ENCODE peak calls at places on chromosomes 16 and 17, in five cellular contexts. N is naive B cell; X is stimulated activated CD8-positive, alpha-beta memory T cell treated with anti-CD3 and anti-CD28 coated beads, Interleukin-15, amount 100 ng/mL, for 48 hours; I is left ventricle myocardium superior; E is stimulated activated CD4-positive, alpha-beta T cell treated with anti-CD3 and anti-CD28 coated beads, Interleukin-2, amount 100 ng/mL, for 24 hours. W is an unnamed sample.

GRCh38 chr16:47777191-47777590 is 316.1 kb downstream of the PHKB start:
- DNase-seq in N (no peak), X (no peak), I (no peak), E (no peak), W (no peak)

GRCh38 chr17:78154903-78155811 is 9.0 kb downstream of the C17orf99 start:
- DNase-seq in N (peak; percentile 90), X (no peak), I (no peak), E (no peak), W (peak; percentile 67)

GRCh38 chr17:56185905-56186783 is 32.9 kb downstream of the ANKFN1 start:
- DNase-seq in N (no peak), X (no peak), I (no peak), E (no peak), W (no peak)

GRCh38 chr17:29838961-29839360 is 91.1 kb downstream of the SSH2 start:
- DNase-seq in N (no peak), X (no peak), I (no peak), E (no peak), W (no peak)

GRCh38 chr17:66975614-66976378 is 11.3 kb downstream of the CACNG4 start:
- DNase-seq in N (no peak), X (no peak), I (peak; percentile 74), E (no peak), W (no peak)

GRCh38 chr17:57803026-57803425 is 46.8 kb downstream of the MRPS23 start:
- DNase-seq in N (no peak), X (no peak), I (no peak), E (no peak), W (no peak)

GRCh38 chr16:27222499-27223225 is 19.3 kb downstream of the KDM8 start:
- DNase-seq in N (no peak), X (no peak), I (peak; percentile 86), E (no peak), W (no peak)

GRCh38 chr17:46951681-46952080 is 27.4 kb downstream of the RPRML start:
- DNase-seq in N (no peak), X (no peak), I (no peak), E (no peak), W (no peak)

GRCh38 chr16:86929149-86929871 is 351.0 kb downstream of the FOXL1 start:
- DNase-seq in N (no peak), X (no peak), I (peak; percentile 65), E (no peak), W (no peak)

GRCh38 chr17:80028030-80028429 is 7.6 kb downstream of the TBC1D16 start:
- DNase-seq in N (no peak), X (no peak), I (no peak), E (no peak), W (no peak)

GRCh38 chr16:87276091-87276561 is 41.1 kb downstream of the C16orf95 start:
- DNase-seq in N (no peak), X (no peak), I (no peak), E (no peak), W (no peak)

GRCh38 chr17:75088902-75089417 is 1.2 kb downstream of the SLC16A5 start:
- DNase-seq in N (no peak), X (no peak), I (no peak), E (no peak), W (peak; percentile 42)

GRCh38 chr17:76515291-76515949 is 14.2 kb upstream of the RHBDF2 start:
- DNase-seq in N (peak; percentile 85), X (peak; percentile 83), I (peak; percentile 68), E (peak; percentile 80), W (peak; percentile 62)

GRCh38 chr17:72456026-72456569 is 335.3 kb downstream of the SOX9 start:
- DNase-seq in N (no peak), X (no peak), I (no peak), E (no peak), W (no peak)

GRCh38 chr17:42403150-42403549 is 14.9 kb upstream of the STAT3 start:
- DNase-seq in N (no peak), X (no peak), I (no peak), E (peak; percentile 70), W (peak; percentile 27)

GRCh38 chr16:87602005-87602790 is at the start of gene JPH3:
- DNase-seq in N (no peak), X (no peak), I (no peak), E (no peak), W (no peak)

GRCh38 chr16:28264656-28265055 is 27.7 kb upstream of the SBK1 start:
- DNase-seq in N (no peak), X (no peak), I (no peak), E (no peak), W (no peak)

GRCh38 chr16:55641430-55642056 is 14.2 kb upstream of the SLC6A2 start:
- DNase-seq in N (no peak), X (no peak), I (no peak), E (no peak), W (no peak)

GRCh38 chr17:17063546-17064122 is 21.4 kb downstream of the MPRIP start:
- DNase-seq in N (no peak), X (no peak), I (peak; percentile 71), E (no peak), W (peak; percentile 46)

GRCh38 chr17:47654991-47655390 is 5.3 kb downstream of the KPNB1 start:
- DNase-seq in N (no peak), X (no peak), I (no peak), E (no peak), W (no peak)

GRCh38 chr17:18033442-18034099 is 5.4 kb downstream of the ATPAF2 start:
- DNase-seq in N (peak; percentile 75), X (peak; percentile 22), I (no peak), E (peak; percentile 55), W (peak; percentile 76)

GRCh38 chr16:10126686-10127085 is 55.5 kb downstream of the GRIN2A start:
- DNase-seq in N (no peak), X (no peak), I (no peak), E (no peak), W (no peak)

GRCh38 chr16:66491716-66492064 is 58.2 kb downstream of the TK2 start:
- DNase-seq in N (no peak), X (no peak), I (no peak), E (no peak), W (no peak)

GRCh38 chr16:89491238-89491869 is 993 bp upstream of the ANKRD11 start:
- DNase-seq in N (peak; percentile 48), X (no peak), I (no peak), E (no peak), W (peak; percentile 51)

GRCh38 chr17:28575126-28575795 is 1.4 kb downstream of the ALDOC start:
- DNase-seq in N (no peak), X (no peak), I (peak; percentile 89), E (no peak), W (no peak)

GRCh38 chr16:57610611-57611010 is 17.8 kb upstream of the ADGRG1 start:
- DNase-seq in N (no peak), X (no peak), I (no peak), E (no peak), W (no peak)

GRCh38 chr17:50048146-50048720 is 7.7 kb upstream of the ITGA3 start:
- DNase-seq in N (no peak), X (no peak), I (no peak), E (no peak), W (no peak)

GRCh38 chr16:26795184-26795583 is 271.5 kb upstream of the C16orf82 start:
- DNase-seq in N (no peak), X (no peak), I (no peak), E (peak; percentile 26), W (peak; percentile 2)

GRCh38 chr16:84884311-84885023 is 64.7 kb downstream of the CRISPLD2 start:
- DNase-seq in N (no peak), X (no peak), I (peak; percentile 66), E (no peak), W (no peak)

GRCh38 chr17:40329981-40330794 is 21.2 kb downstream of the RARA start:
- DNase-seq in N (peak; percentile 63), X (no peak), I (peak; percentile 92), E (no peak), W (peak; percentile 86)

GRCh38 chr17:58049533-58049932 is 33.7 kb upstream of the DYNLL2 start:
- DNase-seq in N (no peak), X (no peak), I (no peak), E (no peak), W (no peak)

GRCh38 chr17:65531508-65532431 is 29.7 kb downstream of the AXIN2 start:
- DNase-seq in N (no peak), X (no peak), I (peak; percentile 68), E (no peak), W (no peak)

W was measured in AML-193.